ENCODE peak calls at places on chromosomes 11 and 22, in seven cellular contexts. U is neuronal stem cell; K is BE2C; I is K562; G is HAP-1; S is brain microvascular endothelial cell; X is CD4-positive, alpha-beta T cell. C is an unnamed sample.

GRCh38 chr11:46912526-46913150 is 5.7 kb downstream of the LRP4 start:
- DNase-seq in I (no peak), U (peak; percentile 62), G (peak; percentile 71), X (no peak), S (no peak), K (no peak), C (peak; percentile 45)

GRCh38 chr11:75813126-75813525 is 1.9 kb upstream of the UVRAG start:
- DNase-seq in X (no peak), S (no peak), K (no peak), G (no peak), U (no peak), I (no peak), C (no peak)

GRCh38 chr11:15309296-15309695 is 194.6 kb downstream of the INSC start:
- DNase-seq in X (no peak), I (no peak), K (no peak), S (no peak), U (no peak), G (no peak), C (no peak)

GRCh38 chr11:65471410-65471762 is 27.5 kb upstream of the MALAT1 start:
- DNase-seq in U (no peak), S (peak; percentile 65), K (peak; percentile 51), X (no peak), I (peak; percentile 70), G (peak; percentile 52), C (peak; percentile 81)

GRCh38 chr11:111585371-111585770 is 16.9 kb upstream of the SIK2 start:
- DNase-seq in U (no peak), X (no peak), K (no peak), I (no peak), G (no peak), S (peak; percentile 91), C (no peak)

GRCh38 chr11:45332486-45332934 is 46.4 kb upstream of the SYT13 start:
- DNase-seq in I (peak; percentile 77), S (peak; percentile 27), X (no peak), K (peak; percentile 10), G (peak; percentile 48), U (peak; percentile 51), C (peak; percentile 66)

GRCh38 chr22:44162960-44163359 is 17.8 kb upstream of the PARVG start:
- DNase-seq in K (no peak), G (no peak), S (no peak), X (no peak), U (no peak), I (no peak), C (no peak)

GRCh38 chr11:6618117-6619020 is 853 bp downstream of the TPP1 start:
- DNase-seq in S (peak; percentile 80), I (peak; percentile 75), X (peak; percentile 65), K (no peak), U (no peak), G (peak; percentile 91), C (no peak)

GRCh38 chr22:23713696-23714595 is 23.1 kb downstream of the RGL4 start:
- DNase-seq in K (no peak), U (no peak), I (no peak), X (no peak), S (no peak), G (no peak), C (no peak)

GRCh38 chr11:76629853-76630599 is 40.5 kb downstream of the LRRC32 start:
- DNase-seq in U (no peak), G (no peak), S (no peak), X (no peak), K (no peak), I (no peak), C (peak; percentile 84)

GRCh38 chr11:26244207-26244606 is 87.7 kb upstream of the ANO3 start:
- DNase-seq in G (no peak), S (no peak), X (no peak), U (no peak), K (no peak), I (no peak), C (no peak)

GRCh38 chr22:35761037-35761436 is 43.4 kb downstream of the APOL5 start:
- DNase-seq in K (no peak), S (no peak), X (no peak), G (no peak), U (no peak), I (no peak), C (peak; percentile 35)

GRCh38 chr22:23504522-23504921 is 75.6 kb downstream of the IGLL1 start:
- DNase-seq in K (no peak), U (no peak), X (no peak), I (no peak), S (no peak), G (no peak), C (peak; percentile 39)

GRCh38 chr11:74634537-74634936 is 42.2 kb downstream of the POLD3 start:
- DNase-seq in K (peak; percentile 18), X (no peak), I (peak; percentile 37), U (no peak), G (peak; percentile 17), S (peak; percentile 39), C (peak; percentile 52)

GRCh38 chr11:129426776-129427175 is 51.1 kb downstream of the BARX2 start:
- DNase-seq in I (no peak), K (no peak), X (no peak), G (no peak), S (no peak), U (no peak), C (no peak)
- H3K27me3 ChIP-seq in I (no peaks in the 10 kb centered on the region), K (no peaks in the 10 kb centered on the region), X (no peaks in the 10 kb centered on the region), G (peaks cover 3% of the 10 kb centered on the region), S (no peaks in the 10 kb centered on the region), U (no peaks in the 10 kb centered on the region), C (no peaks in the 10 kb centered on the region)

DNA sequence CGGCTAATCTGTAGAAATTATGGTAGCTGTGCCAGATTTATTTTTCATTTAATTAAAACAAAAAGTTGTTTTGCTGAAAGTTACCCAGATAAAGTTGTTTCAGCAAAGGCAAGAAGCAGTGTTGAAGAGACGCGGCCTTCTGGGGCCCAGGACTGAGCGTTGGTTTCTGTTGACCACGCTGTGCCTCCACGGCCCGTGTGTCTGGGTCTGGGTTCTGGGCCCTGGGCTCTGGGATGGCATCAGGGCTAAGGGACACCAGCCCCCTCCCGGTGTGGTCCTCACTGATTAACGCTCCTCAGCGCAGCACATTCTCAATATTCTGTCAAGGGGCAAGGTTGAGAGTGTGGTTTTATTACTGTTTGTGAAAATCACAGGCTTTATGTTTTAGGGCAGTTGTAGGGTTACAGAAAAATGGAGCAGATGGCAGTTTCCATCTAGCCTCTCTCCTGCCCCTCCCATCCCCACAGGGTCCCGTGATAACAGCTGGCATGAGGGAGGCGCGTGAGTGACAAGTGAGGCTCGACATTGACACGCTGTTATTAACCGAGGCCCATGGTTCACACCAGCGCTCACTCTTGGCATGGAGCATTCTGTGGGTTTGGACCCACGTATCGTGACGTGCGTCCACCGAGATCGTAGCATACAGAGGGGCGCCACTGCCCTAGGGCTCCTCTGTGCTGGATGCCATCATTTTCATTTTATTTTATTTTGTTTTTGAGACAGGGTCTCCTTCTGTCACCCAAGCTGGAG is 1231.4 kb downstream of the BRD1 start:
- DNase-seq in K (no peak), X (no peak), S (no peak), G (no peak), I (no peak), U (no peak), C (no peak)
- H3K27me3 ChIP-seq in K (no peaks in the 10 kb centered on the region), X (no peaks in the 10 kb centered on the region), S (no peaks in the 10 kb centered on the region), G (no peaks in the 10 kb centered on the region), I (peaks cover 5% of the 10 kb centered on the region), U (no peaks in the 10 kb centered on the region), C (no peaks in the 10 kb centered on the region)

GRCh38 chr11:1279674-1280055 is 29.8 kb downstream of the TOLLIP start:
- DNase-seq in U (no peak), K (no peak), I (no peak), G (no peak), X (no peak), S (no peak), C (no peak)
- H3K27me3 ChIP-seq in U (no peaks in the 10 kb centered on the region), K (no peaks in the 10 kb centered on the region), I (no peaks in the 10 kb centered on the region), G (no peaks in the 10 kb centered on the region), X (no peaks in the 10 kb centered on the region), S (no peaks in the 10 kb centered on the region), C (no peaks in the 10 kb centered on the region)

DNA sequence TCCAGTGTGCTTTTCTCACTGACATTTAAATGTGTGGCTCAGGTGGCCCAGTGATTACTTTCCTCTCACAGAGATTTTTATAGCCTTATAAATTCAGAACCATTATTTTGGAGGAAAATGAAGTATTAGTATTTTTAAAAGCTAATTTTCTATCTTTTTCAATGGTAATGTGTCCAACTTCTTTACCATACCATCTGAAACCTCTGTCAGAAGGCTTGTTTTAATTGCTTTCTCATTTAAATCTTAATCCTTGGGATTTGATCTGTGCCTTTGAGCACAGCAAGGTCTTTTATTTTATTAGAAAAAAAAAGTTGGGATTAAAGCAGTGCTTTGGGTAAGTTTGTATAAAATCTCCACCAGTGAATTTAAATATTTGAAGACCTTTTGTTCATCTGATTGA is 452.3 kb upstream of the RAG2 start:
- DNase-seq in S (no peak), X (no peak), K (no peak), I (no peak), U (no peak), G (peak; percentile 91), C (no peak)
- H3K27me3 ChIP-seq in S (no peaks in the 10 kb centered on the region), X (no peaks in the 10 kb centered on the region), K (no peaks in the 10 kb centered on the region), I (no peaks in the 10 kb centered on the region), U (no peaks in the 10 kb centered on the region), G (no peaks in the 10 kb centered on the region), C (no peaks in the 10 kb centered on the region)

GRCh38 chr11:119809346-119809745 is 80.3 kb upstream of the NECTIN1 start:
- DNase-seq in K (no peak), X (no peak), I (no peak), G (no peak), U (no peak), S (no peak), C (no peak)
- H3K27me3 ChIP-seq in K (no peaks in the 10 kb centered on the region), X (no peaks in the 10 kb centered on the region), I (peaks cover 42% of the 10 kb centered on the region), G (peaks cover 11% of the 10 kb centered on the region), U (no peaks in the 10 kb centered on the region), S (peaks cover 2% of the 10 kb centered on the region), C (no peaks in the 10 kb centered on the region)

GRCh38 chr11:120794748-120795147 is 229.2 kb upstream of the TBCEL start:
- DNase-seq in S (no peak), I (no peak), G (no peak), X (no peak), K (no peak), U (no peak), C (no peak)

GRCh38 chr11:120793150-120793549 is 230.8 kb upstream of the TBCEL start:
- DNase-seq in X (no peak), K (no peak), S (no peak), I (no peak), G (no peak), U (no peak), C (no peak)

GRCh38 chr11:120797133-120797532 is 226.8 kb upstream of the TBCEL start:
- DNase-seq in K (peak; percentile 40), G (no peak), I (no peak), X (no peak), S (no peak), U (no peak), C (no peak)

GRCh38 chr11:120792306-120792705 is 231.6 kb upstream of the TBCEL start:
- DNase-seq in U (no peak), S (no peak), I (no peak), X (no peak), K (no peak), G (no peak), C (no peak)

DNA sequence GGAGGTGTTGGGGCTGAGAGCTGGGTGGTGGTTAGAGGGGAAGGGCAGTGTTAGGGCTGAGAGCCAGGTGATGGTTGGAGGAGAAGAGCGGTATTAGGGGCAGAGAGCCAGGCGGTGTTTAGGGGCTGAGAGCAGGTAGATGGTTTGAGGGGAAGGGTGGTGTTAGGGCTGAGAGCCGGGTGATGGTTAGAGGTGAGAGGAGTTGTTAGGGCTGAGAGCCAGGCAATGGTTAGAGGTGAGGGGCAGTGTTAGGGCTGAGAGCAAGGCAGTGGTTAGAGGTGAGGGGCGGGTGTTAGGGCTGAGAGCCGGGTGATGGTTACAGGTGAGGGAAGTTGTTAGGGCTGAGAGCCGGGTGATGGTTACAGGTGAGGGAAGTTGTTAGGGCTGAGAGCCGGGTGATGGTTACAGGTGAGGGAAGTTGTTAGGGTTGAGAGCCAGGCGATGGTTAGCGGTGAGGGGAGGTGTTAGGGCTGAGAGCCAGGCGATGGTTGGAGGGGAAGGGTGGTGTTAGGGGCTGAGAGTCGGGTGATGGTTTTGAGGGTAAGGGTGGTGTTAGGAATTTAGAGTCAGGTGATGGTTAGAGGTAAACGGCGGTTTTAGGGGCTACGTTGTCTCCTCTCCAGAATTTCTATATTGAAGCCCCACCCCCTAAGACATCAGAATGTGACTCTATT is 230.0 kb upstream of the TBCEL start:
- DNase-seq in K (no peak), I (no peak), G (no peak), X (no peak), U (no peak), S (no peak), C (no peak)
- H3K27me3 ChIP-seq in K (no peaks in the 10 kb centered on the region), I (peaks cover 38% of the 10 kb centered on the region), G (peaks cover 3% of the 10 kb centered on the region), X (peaks cover 7% of the 10 kb centered on the region), U (no peaks in the 10 kb centered on the region), S (no peaks in the 10 kb centered on the region), C (peaks cover 13% of the 10 kb centered on the region)

C was measured in cardiac muscle cell.